ENCODE peak calls at places on chromosome 14, in six cellular contexts. K, X, E, A, O and J are unnamed samples.

GRCh38 chr14:99080306-99080705 is 191.7 kb downstream of the BCL11B start:
- DNase-seq in K (no peak), X (no peak), E (no peak), A (no peak), O (no peak), J (no peak)

GRCh38 chr14:87992720-87993484 is at the start of gene GALC:
- DNase-seq in K (peak; percentile 91), X (peak; percentile 78), E (no peak), A (no peak), O (peak; percentile 62), J (peak; percentile 87)

GRCh38 chr14:60658909-60659585 is 9.8 kb upstream of the SIX1 start:
- DNase-seq in K (no peak), X (no peak), E (peak; percentile 27), A (no peak), O (no peak), J (no peak)

GRCh38 chr14:101248840-101249675 is 312.2 kb upstream of the DIO3 start:
- DNase-seq in K (peak; percentile 20), X (no peak), E (no peak), A (no peak), O (no peak), J (no peak)

GRCh38 chr14:60773558-60773957 is 39.0 kb downstream of the MNAT1 start:
- DNase-seq in K (no peak), X (no peak), E (no peak), A (no peak), O (no peak), J (no peak)

GRCh38 chr14:68762944-68763831 is 29.7 kb downstream of the ZFP36L1 start:
- DNase-seq in K (peak; percentile 80), X (peak; percentile 94), E (peak; percentile 69), A (no peak), O (no peak), J (no peak)

GRCh38 chr14:99055019-99055418 is 217.0 kb downstream of the BCL11B start:
- DNase-seq in K (no peak), X (no peak), E (no peak), A (no peak), O (no peak), J (peak; percentile 18)

GRCh38 chr14:68011629-68012028 is 192.1 kb downstream of the RAD51B start:
- DNase-seq in K (no peak), X (no peak), E (no peak), A (no peak), O (no peak), J (no peak)

GRCh38 chr14:68961781-68962584 is 17.1 kb downstream of the ACTN1 start:
- DNase-seq in K (peak; percentile 60), X (no peak), E (no peak), A (no peak), O (no peak), J (no peak)

GRCh38 chr14:79281244-79282199 is 929.8 kb downstream of the DIO2 start:
- DNase-seq in K (no peak), X (no peak), E (no peak), A (no peak), O (no peak), J (no peak)

GRCh38 chr14:99564256-99564902 is 39.6 kb downstream of the CCDC85C start:
- DNase-seq in K (peak; percentile 81), X (no peak), E (peak; percentile 51), A (no peak), O (no peak), J (no peak)

GRCh38 chr14:70896981-70897380 is 10.3 kb upstream of the PCNX1 start:
- DNase-seq in K (no peak), X (no peak), E (no peak), A (no peak), O (no peak), J (no peak)

GRCh38 chr14:104116544-104117340 is 21.6 kb upstream of the KIF26A start:
- DNase-seq in K (no peak), X (no peak), E (no peak), A (peak; percentile 38), O (no peak), J (peak; percentile 92)

GRCh38 chr14:89114109-89114508 is 289.7 kb downstream of the TTC8 start:
- DNase-seq in K (no peak), X (no peak), E (no peak), A (no peak), O (no peak), J (no peak)

GRCh38 chr14:94334837-94335236 is 11.7 kb upstream of the SERPINA6 start:
- DNase-seq in K (no peak), X (no peak), E (no peak), A (no peak), O (no peak), J (no peak)

GRCh38 chr14:92754956-92755355 is 6.5 kb upstream of the LGMN start:
- DNase-seq in K (no peak), X (no peak), E (peak; percentile 71), A (no peak), O (no peak), J (no peak)

GRCh38 chr14:92463141-92463540 is 50.4 kb upstream of the RIN3 start:
- DNase-seq in K (no peak), X (no peak), E (no peak), A (no peak), O (no peak), J (no peak)

GRCh38 chr14:94936411-94936892 is 166.5 kb upstream of the GSC start:
- DNase-seq in K (peak; percentile 85), X (no peak), E (no peak), A (no peak), O (no peak), J (no peak)

GRCh38 chr14:105041841-105042765 is 21.2 kb upstream of the CDCA4 start:
- DNase-seq in K (no peak), X (no peak), E (no peak), A (no peak), O (no peak), J (no peak)

GRCh38 chr14:22226381-22226780 is 362.6 kb downstream of the DAD1 start:
- DNase-seq in K (no peak), X (no peak), E (no peak), A (no peak), O (no peak), J (peak; percentile 34)

GRCh38 chr14:43232261-43232660 is 1274.8 kb downstream of the FSCB start:
- DNase-seq in K (no peak), X (no peak), E (no peak), A (no peak), O (no peak), J (no peak)

GRCh38 chr14:50045039-50045711 is 71.2 kb downstream of the VCPKMT start:
- DNase-seq in K (peak; percentile 32), X (no peak), E (peak; percentile 82), A (no peak), O (peak; percentile 54), J (no peak)
- TF ChIP-seq JUND in K (no peak), X (peak; percentile 18), E (no peak), A (no peak), O (no peak), J (no peak)

GRCh38 chr14:102593841-102594170 is 1.4 kb downstream of the RCOR1 start:
- DNase-seq in K (no peak), X (no peak), E (no peak), A (no peak), O (no peak), J (no peak)
- TF ChIP-seq JUND in K (no peak), X (no peak), E (no peak), A (no peak), O (no peak), J (no peak)

GRCh38 chr14:52067873-52068740 is 752 bp downstream of the NID2 start:
- DNase-seq in K (peak; percentile 62), X (no peak), E (no peak), A (no peak), O (no peak), J (no peak)

GRCh38 chr14:52069617-52070431 is 965 bp upstream of the NID2 start:
- DNase-seq in K (no peak), X (no peak), E (no peak), A (no peak), O (no peak), J (no peak)

GRCh38 chr14:52072266-52072780 is 3.5 kb upstream of the NID2 start:
- DNase-seq in K (no peak), X (no peak), E (no peak), A (no peak), O (no peak), J (no peak)

GRCh38 chr14:52071675-52072074 is 2.8 kb upstream of the NID2 start:
- DNase-seq in K (no peak), X (no peak), E (no peak), A (no peak), O (no peak), J (no peak)

GRCh38 chr14:52068741-52069616 is at the start of gene NID2:
- DNase-seq in K (peak; percentile 98), X (peak; percentile 32), E (peak; percentile 20), A (no peak), O (no peak), J (no peak)
- TF ChIP-seq JUND in K (no peak), X (no peak), E (no peak), A (no peak), O (no peak), J (no peak)

DNA sequence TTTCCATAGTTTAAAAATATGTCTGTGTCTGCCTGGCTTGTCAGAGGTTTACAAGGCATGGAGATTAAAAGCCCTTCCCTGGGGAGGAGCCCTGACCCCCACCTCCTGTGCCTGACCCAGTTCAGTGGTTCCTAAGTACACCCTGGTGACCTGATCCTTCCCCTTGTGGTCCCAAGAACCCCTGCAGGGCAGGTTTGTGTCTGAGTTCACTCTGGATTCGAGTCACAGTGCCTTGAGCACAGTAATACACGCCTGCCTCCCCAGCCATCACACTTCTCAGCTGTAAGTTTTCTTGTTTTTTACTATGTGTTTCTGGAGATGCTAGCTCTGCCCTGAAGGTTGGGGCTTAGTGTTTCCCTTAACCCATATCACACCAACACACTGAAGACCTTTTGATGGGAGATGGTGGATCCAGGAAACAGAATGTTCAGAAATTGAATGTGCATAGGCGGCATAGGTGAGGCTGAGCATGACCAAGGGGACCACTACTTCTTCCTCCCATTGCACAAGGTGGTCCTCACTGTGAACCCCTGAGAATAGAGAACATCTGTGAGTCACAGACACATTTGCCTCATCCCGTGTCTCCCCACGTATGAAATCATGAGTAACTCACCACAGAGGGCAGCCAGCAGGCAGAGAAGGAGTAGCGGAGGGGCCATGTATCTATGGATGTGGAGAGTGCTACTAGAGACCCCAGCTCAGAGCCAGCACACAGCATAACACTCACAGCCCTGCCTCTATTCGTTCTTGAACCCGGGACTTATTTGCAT is 962.9 kb downstream of the TMEM121 start:
- DNase-seq in K (no peak), X (no peak), E (no peak), A (no peak), O (no peak), J (no peak)
- TF ChIP-seq JUND in K (no peak), X (no peak), E (no peak), A (no peak), O (no peak), J (no peak)

GRCh38 chr14:73049428-73049827 is 8.9 kb upstream of the RBM25 start:
- DNase-seq in K (no peak), X (no peak), E (peak; percentile 52), A (no peak), O (no peak), J (no peak)

DNA sequence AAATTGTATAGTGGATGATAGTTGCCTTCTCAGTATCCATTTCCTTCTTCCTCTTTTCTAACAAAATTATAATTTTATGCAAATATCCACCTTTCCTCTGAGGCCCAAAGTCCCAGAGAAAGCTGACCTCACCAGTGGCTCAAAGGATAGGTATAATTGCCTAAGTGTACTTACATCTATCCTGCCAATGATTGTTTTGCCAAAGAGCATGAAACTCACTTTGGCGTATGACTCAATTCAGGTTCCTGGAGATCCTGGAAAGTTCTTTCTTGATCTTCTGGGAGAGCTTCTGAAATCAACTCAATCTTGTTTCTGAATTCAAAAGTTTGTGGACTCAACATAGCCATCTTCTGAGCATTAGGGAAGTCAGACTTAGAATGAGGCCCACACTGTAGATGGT is 10.5 kb upstream of the RBM25 start:
- DNase-seq in K (no peak), X (no peak), E (no peak), A (no peak), O (no peak), J (no peak)
- TF ChIP-seq JUND in K (no peak), X (no peak), E (no peak), A (no peak), O (no peak), J (no peak)